ENCODE peak calls at places on chromosomes 4 and X, in seven cellular contexts. U is astrocyte of the spinal cord; G is PC-9; X is right lobe of liver; R is progenitor cell of endocrine pancreas; E is hippocampal formation; N is stimulated activated naive CD8-positive, alpha-beta T cell treated with anti-CD3 and anti-CD28 coated beads, Interleukin-15, Interleukin-2, amounts not matched to agents 100 U/mL and 50 U/mL, for 24 hours. K is an unnamed sample.

GRCh38 chrX:86028681-86029080 is 18.7 kb downstream of the CHM start:
- DNase-seq in U (no peak), G (no peak), X (no peak), R (no peak), E (no peak), N (no peak), K (no peak)

GRCh38 chrX:41923925-41924693 is 755 bp upstream of the CASK start:
- DNase-seq in U (peak; percentile 35), G (peak; percentile 2), X (peak; percentile 43), R (no peak), E (no peak), N (peak; percentile 22), K (no peak)

GRCh38 chrX:20515841-20516461 is 249.2 kb upstream of the RPS6KA3 start:
- DNase-seq in U (peak; percentile 87), G (peak; percentile 8), X (no peak), R (no peak), E (no peak), N (peak; percentile 27), K (no peak)

GRCh38 chrX:77922768-77923167 is 12.3 kb downstream of the ATP7A start:
- DNase-seq in U (no peak), G (no peak), X (no peak), R (no peak), E (no peak), N (no peak), K (no peak)

GRCh38 chr4:140152760-140153418 is 1.1 kb downstream of the MAML3 start:
- DNase-seq in U (peak; percentile 61), G (peak; percentile 35), X (peak; percentile 69), R (peak; percentile 50), E (peak; percentile 48), N (peak; percentile 60), K (peak; percentile 61)

GRCh38 chr4:165994706-165995105 is 121.7 kb downstream of the TLL1 start:
- DNase-seq in U (no peak), G (no peak), X (no peak), R (no peak), E (no peak), N (no peak), K (no peak)

GRCh38 chrX:30831082-30831481 is 58.0 kb downstream of the TAB3 start:
- DNase-seq in U (no peak), G (no peak), X (no peak), R (no peak), E (no peak), N (peak; percentile 15), K (no peak)

GRCh38 chr4:112111306-112111705 is 33.9 kb upstream of the FAM241A start:
- DNase-seq in U (no peak), G (no peak), X (no peak), R (no peak), E (no peak), N (no peak), K (no peak)

GRCh38 chrX:2261838-2262678 is 238.7 kb downstream of the DHRSX start:
- DNase-seq in U (no peak), G (no peak), X (no peak), R (no peak), E (no peak), N (no peak), K (no peak)

GRCh38 chrX:30875957-30876356 is 13.1 kb downstream of the TAB3 start:
- DNase-seq in U (peak; percentile 54), G (no peak), X (no peak), R (no peak), E (no peak), N (no peak), K (no peak)

GRCh38 chrX:129724767-129725166 is 14.0 kb upstream of the XPNPEP2 start:
- DNase-seq in U (no peak), G (no peak), X (no peak), R (no peak), E (no peak), N (no peak), K (no peak)

GRCh38 chrX:12563121-12563520 is 228.1 kb upstream of the PRPS2 start:
- DNase-seq in U (no peak), G (no peak), X (no peak), R (no peak), E (no peak), N (no peak), K (no peak)

GRCh38 chr4:25223770-25224375 is 10.0 kb upstream of the PI4K2B start:
- DNase-seq in U (peak; percentile 48), G (peak; percentile 6), X (no peak), R (no peak), E (no peak), N (no peak), K (no peak)

GRCh38 chr4:89072921-89073320 is 15.9 kb upstream of the FAM13A start:
- DNase-seq in U (no peak), G (no peak), X (no peak), R (no peak), E (no peak), N (no peak), K (no peak)

GRCh38 chr4:145618210-145618911 is 824 bp upstream of the MMAA start:
- DNase-seq in U (no peak), G (peak; percentile 6), X (no peak), R (no peak), E (peak; percentile 24), N (peak; percentile 32), K (no peak)

GRCh38 chr4:119039779-119040178 is 95.9 kb upstream of the MYOZ2 start:
- DNase-seq in U (no peak), G (no peak), X (no peak), R (no peak), E (no peak), N (no peak), K (no peak)

GRCh38 chr4:156495109-156495508 is 476.5 kb downstream of the PDGFC start:
- DNase-seq in U (peak; percentile 19), G (no peak), X (no peak), R (no peak), E (no peak), N (no peak), K (no peak)

GRCh38 chr4:24244663-24245519 is 339.5 kb downstream of the DHX15 start:
- DNase-seq in U (peak; percentile 7), G (no peak), X (no peak), R (no peak), E (no peak), N (no peak), K (no peak)

GRCh38 chr4:154626793-154627484 is 14.5 kb upstream of the FGG start:
- DNase-seq in U (peak; percentile 48), G (peak; percentile 51), X (peak; percentile 78), R (peak; percentile 78), E (no peak), N (peak; percentile 71), K (peak; percentile 31)

GRCh38 chrX:24732705-24733104 is 39.0 kb downstream of the POLA1 start:
- DNase-seq in U (no peak), G (no peak), X (no peak), R (no peak), E (no peak), N (no peak), K (no peak)

GRCh38 chr4:79913581-79913980 is 159.4 kb downstream of the ANTXR2 start:
- DNase-seq in U (peak; percentile 80), G (no peak), X (no peak), R (no peak), E (no peak), N (no peak), K (no peak)

GRCh38 chr4:132195181-132195580 is 953.9 kb upstream of the PCDH10 start:
- DNase-seq in U (peak; percentile 67), G (no peak), X (no peak), R (no peak), E (no peak), N (no peak), K (no peak)

GRCh38 chrX:66110112-66110511 is 53.9 kb upstream of the HEPH start:
- DNase-seq in U (no peak), G (no peak), X (no peak), R (no peak), E (no peak), N (peak; percentile 5), K (no peak)

GRCh38 chrX:123083924-123084323 is 100.2 kb upstream of the GRIA3 start:
- DNase-seq in U (peak; percentile 12), G (no peak), X (no peak), R (no peak), E (no peak), N (no peak), K (no peak)

GRCh38 chrX:48957477-48957826 is at the start of gene OTUD5:
- DNase-seq in U (no peak), G (no peak), X (no peak), R (peak; percentile 23), E (no peak), N (peak; percentile 79), K (peak; percentile 73)

GRCh38 chr4:78168029-78168428 is 110.9 kb downstream of the FRAS1 start:
- DNase-seq in U (no peak), G (no peak), X (no peak), R (no peak), E (no peak), N (no peak), K (no peak)

GRCh38 chr4:102299708-102300107 is 45.6 kb downstream of the SLC39A8 start:
- DNase-seq in U (peak; percentile 43), G (peak; percentile 14), X (no peak), R (peak; percentile 13), E (peak; percentile 53), N (no peak), K (peak; percentile 5)

GRCh38 chr4:156615066-156615514 is 356.5 kb downstream of the PDGFC start:
- DNase-seq in U (peak; percentile 97), G (peak; percentile 1), X (no peak), R (no peak), E (no peak), N (no peak), K (no peak)

GRCh38 chr4:83535520-83535944 is 376 bp upstream of the GPAT3 start:
- DNase-seq in U (peak; percentile 77), G (peak; percentile 63), X (peak; percentile 74), R (no peak), E (no peak), N (peak; percentile 44), K (peak; percentile 48)

GRCh38 chr4:106266201-106266600 is 49.8 kb downstream of the TBCK start:
- DNase-seq in U (peak; percentile 72), G (no peak), X (no peak), R (no peak), E (peak; percentile 28), N (no peak), K (no peak)

GRCh38 chr4:88705805-88706518 is 8.3 kb upstream of the NAP1L5 start:
- DNase-seq in U (peak; percentile 23), G (no peak), X (no peak), R (no peak), E (peak; percentile 40), N (no peak), K (no peak)

GRCh38 chr4:151202381-151202780 is 74.6 kb upstream of the PRSS48 start:
- DNase-seq in U (no peak), G (no peak), X (no peak), R (no peak), E (no peak), N (no peak), K (no peak)

GRCh38 chr4:1026115-1026514 is 14.7 kb downstream of the FGFRL1 start:
- DNase-seq in U (no peak), G (peak; percentile 40), X (peak; percentile 69), R (no peak), E (no peak), N (peak; percentile 65), K (no peak)

GRCh38 chr4:67593741-67594175 is 35.2 kb downstream of the STAP1 start:
- DNase-seq in U (no peak), G (no peak), X (no peak), R (no peak), E (peak; percentile 34), N (no peak), K (no peak)

GRCh38 chr4:3563403-3563802 is 31.2 kb upstream of the LRPAP1 start:
- DNase-seq in U (no peak), G (no peak), X (no peak), R (no peak), E (no peak), N (no peak), K (no peak)

K was measured in dorsolateral prefrontal cortex.